ENCODE peak calls at places on chromosomes 6 and 20, in five cellular contexts. D, I, K, H and C are unnamed samples.

GRCh38 chr6:38755207-38755606 is 40.1 kb downstream of the DNAH8 start:
- DNase-seq in K (no peak), H (no peak), D (peak), I (no peak), C (no peak)

GRCh38 chr6:26516481-26517427 is 16.7 kb downstream of the BTN1A1 start:
- DNase-seq in I (no peak), D (no peak), H (no peak), K (no peak), C (no peak)

GRCh38 chr6:144066745-144067484 is 28.5 kb downstream of the SF3B5 start:
- DNase-seq in H (no peak), I (no peak), K (no peak), D (no peak), C (no peak)

GRCh38 chr20:1265916-1266166 is 253 bp upstream of the SNPH start:
- DNase-seq in I (no peak), H (no peak), D (no peak), K (no peak), C (no peak)

GRCh38 chr6:34115396-34116314 is 30.2 kb downstream of the GRM4 start:
- DNase-seq in D (peak), K (peak), H (peak), I (no peak), C (peak)

GRCh38 chr6:315226-315625 is 22.9 kb downstream of the DUSP22 start:
- DNase-seq in K (no peak), I (no peak), D (no peak), H (no peak), C (no peak)

GRCh38 chr6:39361657-39362486 is 39.4 kb upstream of the KCNK16 start:
- DNase-seq in I (peak), D (peak), K (peak), H (peak), C (peak)

GRCh38 chr20:38357653-38358207 is 11.4 kb downstream of the LBP start:
- DNase-seq in I (no peak), H (no peak), D (peak), K (no peak), C (no peak)

GRCh38 chr20:57420571-57421257 is 29.5 kb downstream of the RBM38 start:
- DNase-seq in D (no peak), H (no peak), K (no peak), I (no peak), C (no peak)

GRCh38 chr20:45336530-45337366 is 11.5 kb downstream of the SDC4 start:
- DNase-seq in I (no peak), K (peak), D (peak), H (no peak), C (no peak)

GRCh38 chr6:158548418-158549161 is 11.3 kb upstream of the TMEM181 start:
- DNase-seq in D (no peak), I (no peak), H (no peak), K (no peak), C (peak)

GRCh38 chr20:1918766-1919165 is 23.6 kb downstream of the SIRPA start:
- DNase-seq in H (no peak), I (no peak), D (no peak), K (no peak), C (no peak)

GRCh38 chr6:156617376-156617775 is 159.8 kb upstream of the ARID1B start:
- DNase-seq in I (no peak), H (no peak), D (peak), K (no peak), C (no peak)

GRCh38 chr6:117264487-117265424 is 602 bp upstream of the VGLL2 start:
- DNase-seq in D (peak), K (peak), H (no peak), I (no peak), C (peak)

GRCh38 chr20:58481541-58482021 is 33.6 kb downstream of the APCDD1L start:
- DNase-seq in D (peak), K (peak), I (peak), H (peak), C (peak)

GRCh38 chr6:139654888-139655782 is 280.7 kb upstream of the CITED2 start:
- DNase-seq in I (no peak), H (no peak), K (no peak), D (no peak), C (peak)

GRCh38 chr6:158285321-158285960 is 26.8 kb upstream of the TULP4 start:
- DNase-seq in H (peak), I (no peak), K (no peak), D (no peak), C (no peak)

GRCh38 chr20:22863881-22864280 is 171.2 kb upstream of the SSTR4 start:
- DNase-seq in D (no peak), I (no peak), K (no peak), H (no peak), C (no peak)

GRCh38 chr6:155483858-155484257 is 28.2 kb upstream of the NOX3 start:
- DNase-seq in I (no peak), D (peak), H (no peak), K (peak), C (no peak)

GRCh38 chr6:106764353-106764980 is 135.1 kb downstream of the QRSL1 start:
- DNase-seq in H (no peak), D (no peak), K (no peak), I (no peak), C (no peak)

GRCh38 chr20:62975812-62976413 is 23.4 kb downstream of the SLC17A9 start:
- DNase-seq in I (no peak), D (no peak), K (no peak), H (no peak), C (no peak)

GRCh38 chr6:110800839-110801196 is 14.5 kb downstream of the CDK19 start:
- DNase-seq in D (no peak), I (no peak), K (no peak), H (no peak), C (no peak)

GRCh38 chr20:25587536-25587935 is 2.2 kb upstream of the NINL start:
- DNase-seq in D (no peak), H (no peak), I (no peak), K (no peak), C (no peak)

GRCh38 chr20:58054744-58055373 is 173.6 kb downstream of the ANKRD60 start:
- DNase-seq in I (no peak), H (peak), D (no peak), K (no peak), C (peak)

GRCh38 chr6:91412532-91412931 is 825.7 kb upstream of the MAP3K7 start:
- DNase-seq in H (no peak), K (no peak), D (no peak), I (no peak), C (no peak)

GRCh38 chr6:293185-294174 is 1.2 kb downstream of the DUSP22 start:
- DNase-seq in K (peak), H (no peak), D (peak), I (no peak), C (no peak)

GRCh38 chr6:87074051-87074711 is 20.7 kb downstream of the CGA start:
- DNase-seq in K (no peak), H (no peak), D (no peak), I (no peak), C (no peak)

GRCh38 chr6:66735106-66735890 is 1028.3 kb upstream of the EYS start:
- DNase-seq in I (no peak), H (no peak), K (peak), D (no peak), C (no peak)

GRCh38 chr6:100105919-100106318 is 111.9 kb upstream of the MCHR2 start:
- DNase-seq in K (no peak), D (no peak), H (no peak), I (no peak), C (no peak)

GRCh38 chr6:148211777-148212324 is 130.8 kb upstream of the SASH1 start:
- DNase-seq in D (peak), I (no peak), H (no peak), K (no peak), C (no peak)
- H2BK12ac ChIP-seq in D (no peak), I (no peak), H (no peak), K (no peak), C (no peak)

DNA sequence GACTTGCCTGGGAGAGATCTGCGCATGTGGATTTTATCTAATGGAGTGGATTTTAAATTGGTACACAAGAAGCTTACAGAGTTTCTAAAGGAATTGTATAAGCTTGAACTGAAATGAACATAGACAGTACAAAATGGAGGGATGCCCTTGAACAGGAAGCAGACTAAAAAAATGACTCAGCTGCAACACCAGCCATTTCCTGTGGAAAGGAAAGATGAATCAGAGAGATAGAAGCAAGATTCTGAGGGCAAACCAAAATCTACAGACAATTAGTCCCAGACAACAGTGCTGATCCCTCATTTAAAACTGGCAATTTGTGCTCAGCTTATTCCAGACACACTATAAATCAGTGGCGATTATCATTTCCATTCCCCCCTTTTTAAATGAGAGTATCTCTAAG is 114.6 kb upstream of the TCF21 start:
- DNase-seq in H (no peak), K (peak), I (no peak), D (no peak), C (no peak)
- H2BK5ac ChIP-seq in H (no peak), K (no peak), I (no peak), D (no peak), C (no peak)

DNA sequence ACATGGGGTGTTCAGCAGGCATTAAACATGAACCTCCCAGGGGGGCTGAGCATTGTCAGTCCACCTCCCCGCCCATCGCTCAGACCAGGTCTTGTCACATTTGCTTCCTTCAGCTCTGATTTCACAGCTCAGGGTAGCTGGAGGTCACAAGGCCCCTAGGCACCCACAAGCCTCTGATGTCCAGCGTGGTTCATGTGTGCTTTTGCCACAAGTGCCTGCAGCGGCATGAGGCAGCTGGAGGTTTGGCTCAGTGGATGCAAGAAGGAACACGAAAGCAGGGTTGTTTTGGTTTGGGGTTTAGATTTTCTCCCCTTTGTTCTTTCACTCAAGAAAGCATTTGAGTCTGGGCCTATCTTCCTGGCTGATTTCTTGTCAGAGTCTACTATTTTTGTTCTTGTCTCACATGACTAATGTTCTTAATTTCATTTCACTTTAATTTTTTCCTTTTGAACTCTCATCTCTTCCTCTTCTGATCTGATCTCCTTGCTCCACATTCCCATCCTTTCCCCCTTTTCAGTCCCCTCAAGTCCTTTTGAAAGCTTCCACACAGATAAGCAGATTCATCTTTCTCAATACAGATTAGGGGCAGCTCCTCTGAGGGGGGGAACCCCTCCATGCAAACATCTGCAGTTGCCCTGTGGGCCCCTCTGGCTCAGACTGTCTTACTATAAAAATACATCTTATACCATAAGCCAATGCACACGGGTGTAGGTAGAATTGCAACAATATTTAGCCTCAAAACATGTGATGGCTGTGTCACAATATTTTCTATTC is 68.1 kb upstream of the CEP85L start:
- DNase-seq in D (no peak), K (no peak), I (no peak), H (no peak), C (no peak)
- H2BK12ac ChIP-seq in D (no peak), K (no peak), I (no peak), H (no peak), C (no peak)

GRCh38 chr6:69792292-69792691 is 4.5 kb downstream of the LMBRD1 start:
- DNase-seq in H (no peak), D (no peak), K (peak), I (no peak), C (no peak)
- H2BK5ac ChIP-seq in H (no peak), D (peak), K (no peak), I (no peak), C (no peak)

DNA sequence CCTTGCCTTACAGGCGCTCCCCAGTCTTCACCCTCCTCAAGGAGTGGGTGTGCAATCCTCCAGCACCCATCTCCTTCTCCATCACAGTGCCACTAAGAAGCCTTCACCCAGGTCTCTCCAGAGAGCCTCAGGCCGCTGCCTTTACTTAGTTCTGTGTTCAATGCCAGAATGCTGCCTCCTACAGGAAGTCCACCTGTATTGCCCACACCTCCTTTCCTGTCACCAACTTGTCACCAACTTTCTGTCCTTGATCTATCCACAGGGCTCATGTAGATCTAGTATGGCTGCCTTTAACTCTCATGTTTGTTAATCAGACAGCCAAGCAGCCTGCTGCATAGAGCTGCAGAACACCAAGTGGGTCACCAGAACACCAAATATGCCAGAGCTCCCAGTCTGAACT is 546 bp upstream of the LST1 start:
- DNase-seq in I (no peak), K (no peak), D (peak), H (no peak), C (peak)
- H2BK12ac ChIP-seq in I (no peak), K (no peak), D (no peak), H (no peak), C (no peak)

GRCh38 chr6:72413884-72414283 is 208.0 kb upstream of the KCNQ5 start:
- DNase-seq in I (no peak), D (peak), K (no peak), H (no peak), C (no peak)

GRCh38 chr6:72410769-72411168 is 211.1 kb upstream of the KCNQ5 start:
- DNase-seq in K (no peak), H (no peak), D (peak), I (no peak), C (no peak)

GRCh38 chr6:72414648-72415047 is 207.2 kb upstream of the KCNQ5 start:
- DNase-seq in I (no peak), H (no peak), K (no peak), D (no peak), C (no peak)

GRCh38 chr6:72412709-72413044 is 209.2 kb upstream of the KCNQ5 start:
- DNase-seq in D (no peak), H (no peak), K (no peak), I (no peak), C (no peak)

DNA sequence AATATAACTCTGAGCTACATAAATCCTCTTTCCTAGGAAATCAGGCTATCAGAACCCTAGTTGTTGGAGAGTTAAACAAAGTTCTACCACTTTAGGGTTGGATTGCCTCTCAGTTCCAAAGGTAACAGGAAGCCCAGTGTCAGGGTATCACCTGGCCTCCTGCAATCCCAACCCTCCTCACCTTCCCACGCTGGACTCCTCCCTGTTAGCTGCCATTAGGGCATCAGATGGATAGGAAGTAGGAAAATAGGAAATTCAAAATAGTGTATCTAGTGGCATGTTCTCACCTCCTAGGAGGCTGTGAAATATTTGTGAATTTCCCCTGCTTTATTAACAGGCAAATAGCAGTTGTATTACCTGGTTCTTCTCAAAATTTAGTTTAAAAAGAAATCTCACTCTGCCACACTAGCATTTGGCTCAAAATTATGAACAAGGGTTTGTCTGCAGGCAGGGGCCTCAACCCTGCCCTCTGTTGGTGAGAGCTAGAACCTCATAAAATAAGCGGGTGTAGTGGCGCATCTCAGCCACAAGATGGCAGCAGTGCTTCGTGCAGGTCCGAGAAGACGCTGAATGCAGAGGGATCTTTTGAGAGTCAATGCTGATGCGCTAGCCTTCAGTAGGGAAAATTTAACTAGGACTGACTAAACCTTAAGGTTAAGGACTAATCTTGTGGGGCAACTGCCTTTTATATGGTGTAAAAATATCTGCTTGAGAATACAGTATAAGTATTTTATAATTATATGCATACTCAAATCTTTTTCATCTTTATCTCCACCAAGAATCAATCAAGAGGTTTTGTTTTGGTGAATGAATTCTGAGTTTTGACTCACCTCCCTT is 209.8 kb upstream of the KCNQ5 start:
- DNase-seq in H (peak), K (peak), D (peak), I (peak), C (peak)
- H2BK5ac ChIP-seq in H (no peak), K (no peak), D (no peak), I (no peak), C (no peak)